ENCODE peak calls at places on chromosomes 12 and 14, in nine cellular contexts. B is A549, W is GM23248, R is kidney, T is IMR-90, N is mammary epithelial cell, L is psoas muscle, F is stomach, J is fibroblast of lung. Z is an unnamed sample.

GRCh38 chr12:105451211-105451610 is 120.7 kb downstream of the C12orf75 start:
- DNase-seq in B (no peak), W (peak; percentile 92), R (no peak), T (peak; percentile 82), N (no peak), L (no peak), F (no peak), J (peak; percentile 96), Z (peak; percentile 95)

GRCh38 chr14:98903371-98903770 is 368.6 kb downstream of the BCL11B start:
- DNase-seq in B (no peak), W (no peak), R (no peak), T (no peak), N (peak; percentile 88), L (no peak), F (no peak), J (no peak), Z (no peak)

GRCh38 chr14:22626590-22626989 is 17.6 kb downstream of the OR6J1 start:
- DNase-seq in B (no peak), W (no peak), R (no peak), T (no peak), N (no peak), L (no peak), F (no peak), J (no peak), Z (no peak)

GRCh38 chr12:82414926-82415325 is 56.6 kb downstream of the METTL25 start:
- DNase-seq in B (no peak), W (peak; percentile 20), R (no peak), T (no peak), N (peak; percentile 73), L (no peak), F (no peak), J (peak; percentile 75), Z (peak; percentile 67)

GRCh38 chr14:37988472-37988871 is 219.2 kb upstream of the SSTR1 start:
- DNase-seq in B (no peak), W (peak; percentile 6), R (no peak), T (peak; percentile 28), N (no peak), L (no peak), F (no peak), J (peak; percentile 5), Z (no peak)

GRCh38 chr12:47811581-47812484 is 7.9 kb downstream of the HDAC7 start:
- DNase-seq in B (no peak), W (peak; percentile 92), R (no peak), T (peak; percentile 86), N (no peak), L (peak; percentile 74), F (no peak), J (peak; percentile 92), Z (peak; percentile 90)

GRCh38 chr14:22536853-22537338 is 52.1 kb downstream of the DAD1 start:
- DNase-seq in B (peak; percentile 90), W (peak; percentile 99), R (peak; percentile 78), T (peak; percentile 98), N (peak; percentile 96), L (peak; percentile 57), F (peak; percentile 55), J (peak; percentile 98), Z (peak; percentile 97)

GRCh38 chr12:3225154-3225795 is 148.1 kb downstream of the TSPAN9 start:
- DNase-seq in B (no peak), W (peak; percentile 42), R (no peak), T (peak; percentile 92), N (no peak), L (no peak), F (no peak), J (peak; percentile 82), Z (peak; percentile 71)

GRCh38 chr14:23123419-23123818 is 4.4 kb upstream of the CEBPE start:
- DNase-seq in B (no peak), W (no peak), R (peak; percentile 76), T (no peak), N (no peak), L (peak; percentile 81), F (peak; percentile 93), J (no peak), Z (no peak)

GRCh38 chr12:131987552-131987951 is 37.8 kb downstream of the EP400 start:
- DNase-seq in B (no peak), W (no peak), R (no peak), T (no peak), N (no peak), L (no peak), F (no peak), J (no peak), Z (no peak)

GRCh38 chr14:93712838-93713724 is 75.2 kb downstream of the PRIMA1 start:
- DNase-seq in B (no peak), W (peak; percentile 25), R (peak; percentile 60), T (peak; percentile 6), N (peak; percentile 64), L (no peak), F (no peak), J (no peak), Z (no peak)

GRCh38 chr12:51620448-51620847 is 29.4 kb downstream of the SCN8A start:
- DNase-seq in B (no peak), W (peak; percentile 63), R (no peak), T (peak; percentile 50), N (no peak), L (no peak), F (no peak), J (peak; percentile 68), Z (peak; percentile 63)

GRCh38 chr12:2609020-2609419 is 185.8 kb upstream of the FKBP4 start:
- DNase-seq in B (no peak), W (no peak), R (no peak), T (no peak), N (no peak), L (no peak), F (no peak), J (peak; percentile 20), Z (peak; percentile 4)

GRCh38 chr12:41656454-41656853 is 468.3 kb downstream of the PDZRN4 start:
- DNase-seq in B (no peak), W (no peak), R (no peak), T (no peak), N (no peak), L (no peak), F (no peak), J (no peak), Z (no peak)

GRCh38 chr12:88416786-88417185 is 163.5 kb downstream of the KITLG start:
- DNase-seq in B (no peak), W (peak; percentile 60), R (no peak), T (no peak), N (no peak), L (no peak), F (no peak), J (peak; percentile 56), Z (peak; percentile 42)

GRCh38 chr14:32366256-32366655 is 37.2 kb downstream of the AKAP6 start:
- DNase-seq in B (no peak), W (peak; percentile 67), R (no peak), T (no peak), N (no peak), L (no peak), F (no peak), J (peak; percentile 67), Z (peak; percentile 59)

GRCh38 chr12:119678459-119678858 is 10.5 kb downstream of the PRKAB1 start:
- DNase-seq in B (no peak), W (no peak), R (no peak), T (no peak), N (no peak), L (no peak), F (no peak), J (peak; percentile 66), Z (peak; percentile 62)

GRCh38 chr12:112858776-112859175 is 48.0 kb upstream of the OAS1 start:
- DNase-seq in B (no peak), W (no peak), R (no peak), T (no peak), N (no peak), L (no peak), F (no peak), J (no peak), Z (no peak)

GRCh38 chr12:47356129-47356622 is 276.4 kb upstream of the AMIGO2 start:
- DNase-seq in B (no peak), W (no peak), R (no peak), T (peak; percentile 36), N (no peak), L (no peak), F (no peak), J (no peak), Z (peak; percentile 26)

GRCh38 chr14:21299562-21300130 is 19.8 kb downstream of the RPGRIP1 start:
- DNase-seq in B (no peak), W (no peak), R (no peak), T (no peak), N (no peak), L (no peak), F (no peak), J (no peak), Z (no peak)

GRCh38 chr14:68146812-68147211 is 327.2 kb downstream of the RAD51B start:
- DNase-seq in B (peak; percentile 25), W (peak; percentile 96), R (no peak), T (peak; percentile 96), N (peak; percentile 85), L (no peak), F (no peak), J (peak; percentile 99), Z (peak; percentile 99)

DNA sequence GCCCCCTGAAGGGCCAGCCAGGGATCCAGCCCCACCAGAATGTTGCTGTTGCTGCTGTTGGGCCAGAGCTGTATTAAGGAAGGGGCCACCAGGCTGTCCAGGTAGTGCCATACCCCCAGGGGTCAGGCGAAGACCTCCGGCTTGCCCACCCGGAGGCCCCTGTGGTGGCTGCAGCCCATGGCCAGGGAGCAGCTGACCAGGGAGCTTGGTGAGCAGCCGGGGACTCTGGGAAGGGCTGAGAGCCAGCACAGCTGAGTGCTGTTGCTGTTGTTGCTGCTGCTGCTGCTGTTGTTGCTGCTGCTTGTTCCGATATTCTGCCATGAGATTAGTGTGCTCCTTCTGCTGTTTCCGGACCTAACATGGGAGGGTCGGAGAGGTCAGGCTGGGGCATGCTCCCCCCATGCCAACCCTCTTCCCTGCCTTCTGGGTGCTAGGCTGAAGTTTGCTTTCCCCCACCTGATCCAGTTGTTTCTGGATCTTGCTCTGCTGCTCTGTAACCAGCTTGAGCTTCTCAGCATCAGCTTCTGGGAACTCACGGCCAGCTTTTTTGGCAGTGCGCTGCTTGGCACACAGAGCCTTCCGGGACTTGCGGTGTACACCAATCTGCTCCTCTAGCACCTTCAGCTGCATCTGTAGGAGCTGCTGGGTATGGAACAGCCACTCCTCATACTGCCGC is 15.2 kb upstream of the PRKAG1 start:
- DNase-seq in B (no peak), W (no peak), R (peak; percentile 56), T (no peak), N (no peak), L (no peak), F (no peak), J (no peak), Z (no peak)
- H3K4me1 ChIP-seq in B (no peaks in the 10 kb centered on the region), W (no peaks in the 10 kb centered on the region), R (no peaks in the 10 kb centered on the region), T (no peaks in the 10 kb centered on the region), N (no peaks in the 10 kb centered on the region), L (no peaks in the 10 kb centered on the region), F (no peaks in the 10 kb centered on the region), J (no peaks in the 10 kb centered on the region), Z (no peaks in the 10 kb centered on the region)

GRCh38 chr12:7107181-7108041 is 1.6 kb downstream of the C1RL start:
- DNase-seq in B (no peak), W (peak; percentile 40), R (no peak), T (no peak), N (peak; percentile 47), L (peak; percentile 32), F (no peak), J (no peak), Z (no peak)
- H3K27ac ChIP-seq in B (peak overlapping the region; percentile 96), W (peak overlapping the region; percentile 96), R (peak overlapping the region; percentile 90), T (peak overlapping the region; percentile 97), N (peak overlapping the region; percentile 81), L (peak overlapping the region; percentile 80), F (peak overlapping the region; percentile 95), J (peak overlapping the region; percentile 97), Z (no peak overlapping the region)

GRCh38 chr14:28407931-28408330 is 358.7 kb upstream of the FOXG1 start:
- DNase-seq in B (no peak), W (no peak), R (no peak), T (no peak), N (no peak), L (no peak), F (no peak), J (no peak), Z (no peak)
- H3K4me1 ChIP-seq in B (peaks cover 9% of the 10 kb centered on the region), W (no peaks in the 10 kb centered on the region), R (no peaks in the 10 kb centered on the region), T (no peaks in the 10 kb centered on the region), N (no peaks in the 10 kb centered on the region), L (no peaks in the 10 kb centered on the region), F (no peaks in the 10 kb centered on the region), J (no peaks in the 10 kb centered on the region), Z (peaks cover 2% of the 10 kb centered on the region)

GRCh38 chr14:49896956-49897355 is 4.1 kb downstream of the ARF6 start:
- DNase-seq in B (no peak), W (no peak), R (no peak), T (no peak), N (no peak), L (no peak), F (no peak), J (no peak), Z (no peak)
- H3K27ac ChIP-seq in B (peak overlapping the region; percentile 96), W (peak overlapping the region; percentile 99), R (peak overlapping the region; percentile 39), T (no peak overlapping the region), N (peak overlapping the region; percentile 94), L (peak overlapping the region; percentile 99), F (peak overlapping the region; percentile 99), J (no peak overlapping the region), Z (no peak overlapping the region)

Z was measured in astrocyte.